ENCODE peak calls at places on chromosomes 2 and 18, in eight cellular contexts. C is fibroblast of villous mesenchyme, N is IMR-90, P is astrocyte of the spinal cord, T is Calu3, Q is HFF-Myc, V is kidney, J is GM06990. Y is an unnamed sample.

GRCh38 chr2:30688956-30689401 is 118.3 kb downstream of the CAPN13 start:
- DNase-seq in P (no peak), J (no peak), V (no peak), N (no peak), T (no peak), Q (no peak), C (no peak), Y (no peak)

GRCh38 chr2:235850771-235851551 is 317.2 kb downstream of the GBX2 start:
- DNase-seq in V (no peak), Q (no peak), P (no peak), C (no peak), N (peak), T (no peak), J (no peak), Y (no peak)

GRCh38 chr2:147297820-147298219 is 547.0 kb upstream of the ACVR2A start:
- DNase-seq in P (no peak), N (no peak), C (peak), Q (no peak), V (no peak), T (no peak), J (peak), Y (no peak)

GRCh38 chr18:57440331-57441101 is 5.3 kb downstream of the ONECUT2 start:
- DNase-seq in Q (no peak), C (no peak), J (no peak), P (no peak), T (peak), V (peak), N (no peak), Y (peak)

GRCh38 chr2:74715071-74715791 is 61.2 kb downstream of the SEMA4F start:
- DNase-seq in C (peak), V (peak), T (peak), P (peak), Q (peak), J (peak), N (peak), Y (peak)

GRCh38 chr2:101803128-101803527 is 105.6 kb downstream of the MAP4K4 start:
- DNase-seq in V (no peak), Q (no peak), P (no peak), N (peak), T (no peak), J (no peak), C (no peak), Y (no peak)

GRCh38 chr2:95347681-95348608 is 50.8 kb downstream of the KCNIP3 start:
- DNase-seq in V (peak), T (no peak), J (no peak), N (no peak), Q (no peak), P (no peak), C (no peak), Y (no peak)

GRCh38 chr18:22559414-22560282 is 141.9 kb upstream of the CTAGE1 start:
- DNase-seq in P (peak), J (no peak), C (peak), N (peak), V (peak), Q (no peak), T (peak), Y (peak)

GRCh38 chr2:25982273-25982967 is at the start of gene KIF3C:
- DNase-seq in Q (no peak), T (peak), P (peak), N (peak), J (peak), V (peak), C (peak), Y (peak)

GRCh38 chr18:31255953-31256352 is 62.0 kb upstream of the DSG1 start:
- DNase-seq in T (no peak), Q (no peak), N (no peak), P (no peak), C (no peak), V (no peak), J (no peak), Y (no peak)

GRCh38 chr2:85132834-85133637 is at the start of gene TCF7L1:
- DNase-seq in N (peak), V (peak), C (peak), Q (peak), J (peak), P (peak), T (peak), Y (peak)

GRCh38 chr2:208531361-208531760 is 124.8 kb downstream of the PTH2R start:
- DNase-seq in J (no peak), Q (no peak), T (no peak), V (no peak), N (no peak), P (no peak), C (no peak), Y (no peak)

GRCh38 chr18:38170845-38171244 is 605.2 kb upstream of the CELF4 start:
- DNase-seq in J (no peak), C (no peak), V (no peak), Q (no peak), T (no peak), P (no peak), N (no peak), Y (no peak)

GRCh38 chr2:27217173-27218121 is at the start of gene CAD:
- DNase-seq in C (peak), P (peak), V (peak), Q (peak), N (peak), J (peak), T (peak), Y (peak)

GRCh38 chr2:216315817-216316603 is 56.3 kb downstream of the MARCHF4 start:
- DNase-seq in J (no peak), Q (no peak), V (no peak), N (peak), P (peak), T (peak), C (peak), Y (no peak)

GRCh38 chr2:8642332-8643078 is 39.4 kb upstream of the ID2 start:
- DNase-seq in T (no peak), J (no peak), Q (no peak), V (no peak), N (no peak), P (no peak), C (no peak), Y (no peak)

GRCh38 chr2:24508878-24509277 is 17.8 kb downstream of the NCOA1 start:
- DNase-seq in V (no peak), N (no peak), P (no peak), C (peak), J (no peak), Q (no peak), T (no peak), Y (no peak)

GRCh38 chr18:8814206-8814605 is 108.8 kb downstream of the MTCL1 start:
- DNase-seq in P (peak), V (no peak), J (no peak), Q (no peak), N (peak), C (peak), T (no peak), Y (no peak)

GRCh38 chr2:240156435-240157146 is 16.1 kb upstream of the OTOS start:
- DNase-seq in T (no peak), V (peak), P (no peak), J (no peak), N (no peak), Q (no peak), C (no peak), Y (no peak)

GRCh38 chr2:147792966-147793617 is 51.7 kb upstream of the ACVR2A start:
- DNase-seq in V (no peak), J (no peak), N (peak), C (peak), P (peak), Q (no peak), T (no peak), Y (no peak)

GRCh38 chr2:23616630-23617029 is 231.7 kb downstream of the KLHL29 start:
- DNase-seq in V (peak), P (no peak), N (no peak), J (no peak), Q (no peak), C (no peak), T (no peak), Y (no peak)

GRCh38 chr2:209577376-209578357 is 153.8 kb downstream of the MAP2 start:
- DNase-seq in Q (no peak), P (peak), N (peak), T (peak), V (no peak), J (no peak), C (peak), Y (no peak)

GRCh38 chr2:137229834-137230233 is 464.5 kb downstream of the THSD7B start:
- DNase-seq in N (no peak), V (no peak), P (peak), T (no peak), Q (no peak), J (no peak), C (peak), Y (no peak)

GRCh38 chr2:84038866-84039265 is 420.2 kb downstream of the SUCLG1 start:
- DNase-seq in T (no peak), C (no peak), P (no peak), V (no peak), J (no peak), Q (no peak), N (no peak), Y (no peak)

GRCh38 chr2:84040281-84040680 is 418.8 kb downstream of the SUCLG1 start:
- DNase-seq in V (no peak), P (no peak), N (no peak), Q (no peak), T (no peak), J (no peak), C (no peak), Y (no peak)

DNA sequence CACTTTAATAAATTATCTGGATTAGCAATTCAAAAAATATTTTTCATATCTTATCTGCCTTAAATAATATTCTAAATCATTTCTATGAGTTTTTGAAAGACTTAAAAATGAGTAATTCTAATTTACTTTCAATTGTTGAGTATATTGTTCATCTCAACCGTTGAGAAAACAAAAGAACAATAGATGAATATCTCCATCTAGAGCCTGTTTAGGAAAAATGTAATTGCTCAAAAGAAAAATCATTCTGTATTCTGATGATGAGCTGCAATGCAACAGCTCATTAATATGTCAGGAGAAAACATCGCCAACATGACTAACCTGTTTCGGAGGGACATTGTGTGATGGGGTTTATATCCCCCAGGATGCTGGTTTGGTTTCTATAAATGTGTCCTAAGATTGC is 417.6 kb downstream of the SUCLG1 start:
- DNase-seq in Q (no peak), J (no peak), P (no peak), N (no peak), V (no peak), T (no peak), C (no peak), Y (no peak)
- TF ChIP-seq CTCF in Q (no peak), J (no peak), P (no peak), N (no peak), V (no peak), T (no peak), C (no peak), Y (no peak)

GRCh38 chr2:204570449-204570848 is 25.2 kb downstream of the PARD3B start:
- DNase-seq in Q (no peak), J (no peak), P (no peak), V (no peak), T (no peak), C (no peak), N (no peak), Y (no peak)

GRCh38 chr2:204575463-204575862 is 30.2 kb downstream of the PARD3B start:
- DNase-seq in C (no peak), Q (no peak), T (no peak), J (no peak), N (no peak), V (no peak), P (no peak), Y (no peak)

GRCh38 chr2:204571911-204572310 is 26.6 kb downstream of the PARD3B start:
- DNase-seq in N (no peak), V (no peak), C (no peak), T (no peak), P (no peak), J (no peak), Q (no peak), Y (no peak)

GRCh38 chr2:204574473-204574872 is 29.2 kb downstream of the PARD3B start:
- DNase-seq in N (peak), Q (no peak), V (no peak), T (no peak), C (peak), P (no peak), J (no peak), Y (no peak)

GRCh38 chr2:204571041-204571440 is 25.8 kb downstream of the PARD3B start:
- DNase-seq in J (no peak), N (no peak), C (no peak), V (no peak), P (no peak), T (no peak), Q (no peak), Y (no peak)
- TF ChIP-seq CTCF in J (no peak), N (no peak), C (no peak), V (no peak), P (no peak), T (no peak), Q (no peak), Y (no peak)

DNA sequence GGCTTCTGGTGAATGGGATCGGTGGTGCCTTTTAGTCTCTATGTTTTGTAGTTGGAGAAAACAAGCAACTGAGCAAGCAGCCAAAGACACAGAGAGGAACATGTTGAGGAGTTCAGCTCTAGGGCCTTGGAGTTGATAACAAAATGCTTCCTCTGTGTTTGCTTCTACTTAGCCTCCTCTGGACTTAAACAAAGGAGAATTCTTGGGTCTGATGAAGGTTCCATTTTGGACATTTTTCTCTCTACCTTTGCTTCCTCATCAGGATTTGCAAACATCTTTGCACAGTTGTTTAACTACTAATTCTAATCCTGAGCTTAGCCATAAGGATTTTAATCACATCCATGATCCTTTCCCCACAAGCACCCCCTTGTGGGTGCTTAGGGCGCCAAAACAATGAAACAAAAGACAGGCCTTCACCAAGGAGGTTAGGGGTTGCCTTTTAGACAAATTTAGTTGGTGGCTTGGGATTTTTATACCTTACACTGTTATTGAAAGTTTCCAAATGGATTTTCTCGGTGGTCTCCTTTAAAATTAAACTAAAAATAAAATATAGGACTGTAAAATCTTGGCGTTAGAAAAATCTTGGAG is 148.5 kb upstream of the SATB2 start:
- DNase-seq in N (no peak), Q (no peak), P (no peak), T (no peak), V (no peak), J (no peak), C (no peak), Y (no peak)
- TF ChIP-seq CTCF in N (peak), Q (peak), P (peak), T (peak), V (no peak), J (peak), C (peak), Y (no peak)

GRCh38 chr2:197674060-197674459 is 1.3 kb downstream of the RFTN2 start:
- DNase-seq in T (no peak), C (no peak), P (no peak), N (no peak), V (no peak), Q (no peak), J (no peak), Y (no peak)

GRCh38 chr2:197677056-197677455 is 1.7 kb upstream of the RFTN2 start:
- DNase-seq in N (no peak), Q (no peak), J (no peak), V (no peak), C (peak), P (no peak), T (no peak), Y (no peak)

GRCh38 chr2:197674546-197674945 is 841 bp downstream of the RFTN2 start:
- DNase-seq in P (no peak), N (peak), V (no peak), J (no peak), Q (no peak), C (peak), T (no peak), Y (no peak)

GRCh38 chr2:197675246-197675645 is at the start of gene RFTN2:
- DNase-seq in T (no peak), P (peak), Q (no peak), J (no peak), N (peak), V (no peak), C (peak), Y (no peak)

DNA sequence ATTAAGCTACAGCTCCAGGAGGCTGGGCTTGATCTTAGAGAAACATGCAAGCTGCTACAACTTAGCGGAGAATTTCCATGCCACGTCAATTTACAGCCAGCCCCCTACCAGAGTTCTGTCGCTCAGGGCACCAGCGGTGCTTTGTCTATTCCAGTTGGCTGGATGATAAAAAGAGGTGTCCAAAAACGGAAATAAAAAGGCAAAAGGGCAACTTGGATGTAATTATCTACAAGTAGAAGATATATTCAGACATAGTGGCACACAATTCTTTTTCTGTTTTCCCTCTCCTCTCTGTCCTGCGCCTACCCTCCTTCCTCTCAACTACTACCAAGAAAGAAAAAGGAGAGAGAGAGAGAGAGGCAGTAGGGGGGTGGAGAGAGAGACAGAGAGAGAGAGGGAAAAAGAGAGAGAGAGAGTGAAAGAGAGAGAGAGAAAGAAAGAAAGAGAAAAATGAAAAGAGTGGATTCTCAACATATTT is 363 bp upstream of the RFTN2 start:
- DNase-seq in N (peak), C (peak), P (peak), Q (no peak), T (no peak), J (no peak), V (no peak), Y (no peak)
- TF ChIP-seq CTCF in N (no peak), C (no peak), P (no peak), Q (no peak), T (no peak), J (no peak), V (no peak), Y (no peak)

GRCh38 chr2:128293426-128293755 is 25.3 kb downstream of the HS6ST1 start:
- DNase-seq in J (no peak), N (no peak), Q (no peak), P (no peak), V (peak), T (no peak), C (no peak), Y (no peak)
- TF ChIP-seq CTCF in J (no peak), N (no peak), Q (no peak), P (peak), V (no peak), T (no peak), C (no peak), Y (no peak)

GRCh38 chr2:237281900-237282306 is 132.1 kb downstream of the COL6A3 start:
- DNase-seq in N (peak), P (peak), J (no peak), C (peak), V (no peak), T (no peak), Q (peak), Y (no peak)

GRCh38 chr2:237279012-237279768 is 134.8 kb downstream of the COL6A3 start:
- DNase-seq in J (no peak), N (peak), C (no peak), T (no peak), V (no peak), Q (no peak), P (no peak), Y (no peak)

GRCh38 chr2:237280937-237281336 is 133.0 kb downstream of the COL6A3 start:
- DNase-seq in N (peak), J (no peak), P (no peak), Q (no peak), T (no peak), C (no peak), V (no peak), Y (no peak)

GRCh38 chr2:237278593-237278992 is 135.4 kb downstream of the COL6A3 start:
- DNase-seq in V (no peak), T (no peak), N (peak), P (peak), C (peak), J (no peak), Q (no peak), Y (no peak)

GRCh38 chr2:237280235-237280634 is 133.7 kb downstream of the COL6A3 start:
- DNase-seq in J (no peak), P (peak), T (no peak), Q (peak), V (no peak), N (peak), C (peak), Y (no peak)
- TF ChIP-seq CTCF in J (no peak), P (no peak), T (no peak), Q (peak), V (no peak), N (peak), C (no peak), Y (no peak)

GRCh38 chr18:77765468-77765867 is 515.8 kb downstream of the GALR1 start:
- DNase-seq in T (no peak), C (no peak), Q (no peak), V (no peak), N (no peak), P (peak), J (no peak), Y (peak)
- TF ChIP-seq CTCF in T (no peak), C (no peak), Q (no peak), V (peak), N (no peak), P (peak), J (peak), Y (peak)